ENCODE peak calls at places on chromosomes 13 and 19, in five cellular contexts. One of them, this sample, is unnamed.

GRCh38 chr13:30615851-30616311 is 1.8 kb upstream of the USPL1 start:
- DNase-seq in kidney tubule cell: peak
- DNase-seq in stimulated activated CD4-positive, alpha-beta T cell treated with anti-CD3 and anti-CD28 coated beads, Interleukin-4, amount 100 ng/mL, for 4 hours: no peak
- DNase-seq in HCT116: no peak
- DNase-seq in SW480: peak
- DNase-seq in this sample: no peak

GRCh38 chr19:1333789-1334188 is 48.1 kb downstream of the EFNA2 start:
- DNase-seq in kidney tubule cell: peak
- DNase-seq in stimulated activated CD4-positive, alpha-beta T cell treated with anti-CD3 and anti-CD28 coated beads, Interleukin-4, amount 100 ng/mL, for 4 hours: no peak
- DNase-seq in HCT116: no peak
- DNase-seq in SW480: no peak
- DNase-seq in this sample: no peak

GRCh38 chr19:6056801-6057650 is 53.3 kb downstream of the RFX2 start:
- DNase-seq in kidney tubule cell: peak
- DNase-seq in stimulated activated CD4-positive, alpha-beta T cell treated with anti-CD3 and anti-CD28 coated beads, Interleukin-4, amount 100 ng/mL, for 4 hours: no peak
- DNase-seq in HCT116: no peak
- DNase-seq in SW480: peak
- DNase-seq in this sample: peak

GRCh38 chr19:39199025-39199424 is 2.3 kb downstream of the NCCRP1 start:
- DNase-seq in kidney tubule cell: peak
- DNase-seq in stimulated activated CD4-positive, alpha-beta T cell treated with anti-CD3 and anti-CD28 coated beads, Interleukin-4, amount 100 ng/mL, for 4 hours: no peak
- DNase-seq in HCT116: no peak
- DNase-seq in SW480: no peak
- DNase-seq in this sample: no peak

GRCh38 chr13:21142766-21143165 is 33.6 kb downstream of the SKA3 start:
- DNase-seq in kidney tubule cell: no peak
- DNase-seq in stimulated activated CD4-positive, alpha-beta T cell treated with anti-CD3 and anti-CD28 coated beads, Interleukin-4, amount 100 ng/mL, for 4 hours: no peak
- DNase-seq in HCT116: no peak
- DNase-seq in SW480: no peak
- DNase-seq in this sample: no peak

GRCh38 chr13:58573742-58574141 is 942.2 kb downstream of the PCDH17 start:
- DNase-seq in kidney tubule cell: no peak
- DNase-seq in stimulated activated CD4-positive, alpha-beta T cell treated with anti-CD3 and anti-CD28 coated beads, Interleukin-4, amount 100 ng/mL, for 4 hours: no peak
- DNase-seq in HCT116: no peak
- DNase-seq in SW480: no peak
- DNase-seq in this sample: no peak

GRCh38 chr13:51728972-51729371 is 75.0 kb downstream of the DHRS12 start:
- DNase-seq in kidney tubule cell: peak
- DNase-seq in stimulated activated CD4-positive, alpha-beta T cell treated with anti-CD3 and anti-CD28 coated beads, Interleukin-4, amount 100 ng/mL, for 4 hours: no peak
- DNase-seq in HCT116: no peak
- DNase-seq in SW480: no peak
- DNase-seq in this sample: no peak

GRCh38 chr19:5200844-5201243 is 139.8 kb downstream of the PTPRS start:
- DNase-seq in kidney tubule cell: no peak
- DNase-seq in stimulated activated CD4-positive, alpha-beta T cell treated with anti-CD3 and anti-CD28 coated beads, Interleukin-4, amount 100 ng/mL, for 4 hours: no peak
- DNase-seq in HCT116: no peak
- DNase-seq in SW480: no peak
- DNase-seq in this sample: no peak

GRCh38 chr19:35260694-35261304 is 8.0 kb upstream of the USF2 start:
- DNase-seq in kidney tubule cell: no peak
- DNase-seq in stimulated activated CD4-positive, alpha-beta T cell treated with anti-CD3 and anti-CD28 coated beads, Interleukin-4, amount 100 ng/mL, for 4 hours: no peak
- DNase-seq in HCT116: no peak
- DNase-seq in SW480: no peak
- DNase-seq in this sample: no peak

GRCh38 chr19:14559916-14560775 is 11.7 kb downstream of the NDUFB7 start:
- DNase-seq in kidney tubule cell: no peak
- DNase-seq in stimulated activated CD4-positive, alpha-beta T cell treated with anti-CD3 and anti-CD28 coated beads, Interleukin-4, amount 100 ng/mL, for 4 hours: no peak
- DNase-seq in HCT116: no peak
- DNase-seq in SW480: no peak
- DNase-seq in this sample: peak

GRCh38 chr19:38683393-38684077 is 36.1 kb downstream of the ACTN4 start:
- DNase-seq in kidney tubule cell: peak
- DNase-seq in stimulated activated CD4-positive, alpha-beta T cell treated with anti-CD3 and anti-CD28 coated beads, Interleukin-4, amount 100 ng/mL, for 4 hours: peak
- DNase-seq in HCT116: peak
- DNase-seq in SW480: peak
- DNase-seq in this sample: peak

GRCh38 chr13:58950911-58951310 is 1212.8 kb downstream of the DIAPH3 start:
- DNase-seq in kidney tubule cell: no peak
- DNase-seq in stimulated activated CD4-positive, alpha-beta T cell treated with anti-CD3 and anti-CD28 coated beads, Interleukin-4, amount 100 ng/mL, for 4 hours: no peak
- DNase-seq in HCT116: no peak
- DNase-seq in SW480: no peak
- DNase-seq in this sample: no peak

GRCh38 chr13:113934576-113934975 is 39.3 kb downstream of the C13orf46 start:
- DNase-seq in kidney tubule cell: no peak
- DNase-seq in stimulated activated CD4-positive, alpha-beta T cell treated with anti-CD3 and anti-CD28 coated beads, Interleukin-4, amount 100 ng/mL, for 4 hours: no peak
- DNase-seq in HCT116: no peak
- DNase-seq in SW480: no peak
- DNase-seq in this sample: no peak

GRCh38 chr13:79128158-79128557 is 277.9 kb downstream of the RBM26 start:
- DNase-seq in kidney tubule cell: peak
- DNase-seq in stimulated activated CD4-positive, alpha-beta T cell treated with anti-CD3 and anti-CD28 coated beads, Interleukin-4, amount 100 ng/mL, for 4 hours: no peak
- DNase-seq in HCT116: no peak
- DNase-seq in SW480: peak
- DNase-seq in this sample: peak